ENCODE peak calls at places on chromosomes 2 and 18, in eight cellular contexts. One of them, this sample, is unnamed.

GRCh38 chr2:128374001-128374710 is 55.5 kb upstream of the HS6ST1 start:
- DNase-seq in neural progenitor cell: no peak
- DNase-seq in heart left ventricle: no peak
- DNase-seq in fibroblast of pulmonary artery: peak
- DNase-seq in NB4: no peak
- DNase-seq in kidney epithelial cell: no peak
- DNase-seq in neuronal stem cell: no peak
- DNase-seq in HepG2: peak
- DNase-seq in this sample: peak

GRCh38 chr2:225584821-225585220 is 185.3 kb downstream of the NYAP2 start:
- DNase-seq in neural progenitor cell: peak
- DNase-seq in heart left ventricle: no peak
- DNase-seq in fibroblast of pulmonary artery: no peak
- DNase-seq in NB4: peak
- DNase-seq in kidney epithelial cell: no peak
- DNase-seq in neuronal stem cell: no peak
- DNase-seq in HepG2: no peak
- DNase-seq in this sample: no peak

GRCh38 chr2:128594273-128594910 is 275.7 kb upstream of the HS6ST1 start:
- DNase-seq in neural progenitor cell: no peak
- DNase-seq in heart left ventricle: no peak
- DNase-seq in fibroblast of pulmonary artery: no peak
- DNase-seq in NB4: no peak
- DNase-seq in kidney epithelial cell: no peak
- DNase-seq in neuronal stem cell: no peak
- DNase-seq in HepG2: no peak
- DNase-seq in this sample: no peak

GRCh38 chr18:34122724-34123334 is 101.9 kb downstream of the NOL4 start:
- DNase-seq in neural progenitor cell: peak
- DNase-seq in heart left ventricle: no peak
- DNase-seq in fibroblast of pulmonary artery: peak
- DNase-seq in NB4: peak
- DNase-seq in kidney epithelial cell: peak
- DNase-seq in neuronal stem cell: peak
- DNase-seq in HepG2: peak
- DNase-seq in this sample: peak

GRCh38 chr2:216777637-216778273 is 82.1 kb downstream of the TNP1 start:
- DNase-seq in neural progenitor cell: peak
- DNase-seq in heart left ventricle: no peak
- DNase-seq in fibroblast of pulmonary artery: peak
- DNase-seq in NB4: peak
- DNase-seq in kidney epithelial cell: no peak
- DNase-seq in neuronal stem cell: peak
- DNase-seq in HepG2: peak
- DNase-seq in this sample: peak

GRCh38 chr2:96631804-96632435 is 6.2 kb downstream of the KANSL3 start:
- DNase-seq in neural progenitor cell: no peak
- DNase-seq in heart left ventricle: no peak
- DNase-seq in fibroblast of pulmonary artery: peak
- DNase-seq in NB4: no peak
- DNase-seq in kidney epithelial cell: no peak
- DNase-seq in neuronal stem cell: no peak
- DNase-seq in HepG2: peak
- DNase-seq in this sample: peak

GRCh38 chr2:111898703-111899514 is 502 bp downstream of the MERTK start:
- DNase-seq in neural progenitor cell: peak
- DNase-seq in heart left ventricle: peak
- DNase-seq in fibroblast of pulmonary artery: peak
- DNase-seq in NB4: peak
- DNase-seq in kidney epithelial cell: no peak
- DNase-seq in neuronal stem cell: peak
- DNase-seq in HepG2: no peak
- DNase-seq in this sample: no peak

GRCh38 chr2:39128919-39129391 is 8.1 kb upstream of the SOS1 start:
- DNase-seq in neural progenitor cell: no peak
- DNase-seq in heart left ventricle: no peak
- DNase-seq in fibroblast of pulmonary artery: no peak
- DNase-seq in NB4: peak
- DNase-seq in kidney epithelial cell: no peak
- DNase-seq in neuronal stem cell: no peak
- DNase-seq in HepG2: peak
- DNase-seq in this sample: no peak

GRCh38 chr2:192247456-192247855 is 52.7 kb upstream of the TMEFF2 start:
- DNase-seq in neural progenitor cell: no peak
- DNase-seq in heart left ventricle: no peak
- DNase-seq in fibroblast of pulmonary artery: peak
- DNase-seq in NB4: no peak
- DNase-seq in kidney epithelial cell: no peak
- DNase-seq in neuronal stem cell: no peak
- DNase-seq in HepG2: no peak
- DNase-seq in this sample: no peak
- H3K4me3 ChIP-seq in neural progenitor cell: no peak
- H3K4me3 ChIP-seq in heart left ventricle: no peak
- H3K4me3 ChIP-seq in fibroblast of pulmonary artery: no peak
- H3K4me3 ChIP-seq in NB4: no peak
- H3K4me3 ChIP-seq in kidney epithelial cell: no peak
- H3K4me3 ChIP-seq in neuronal stem cell: no peak
- H3K4me3 ChIP-seq in HepG2: no peak
- H3K4me3 ChIP-seq in this sample: no peak

GRCh38 chr2:48845719-48846118 is 90.2 kb upstream of the LHCGR start:
- DNase-seq in neural progenitor cell: no peak
- DNase-seq in heart left ventricle: no peak
- DNase-seq in fibroblast of pulmonary artery: no peak
- DNase-seq in NB4: no peak
- DNase-seq in kidney epithelial cell: no peak
- DNase-seq in neuronal stem cell: no peak
- DNase-seq in HepG2: no peak
- DNase-seq in this sample: no peak

GRCh38 chr2:48844418-48845155 is 89.1 kb upstream of the LHCGR start:
- DNase-seq in neural progenitor cell: no peak
- DNase-seq in heart left ventricle: no peak
- DNase-seq in fibroblast of pulmonary artery: peak
- DNase-seq in NB4: peak
- DNase-seq in kidney epithelial cell: no peak
- DNase-seq in neuronal stem cell: no peak
- DNase-seq in HepG2: no peak
- DNase-seq in this sample: peak

GRCh38 chr2:48838029-48838428 is 82.5 kb upstream of the LHCGR start:
- DNase-seq in neural progenitor cell: no peak
- DNase-seq in heart left ventricle: no peak
- DNase-seq in fibroblast of pulmonary artery: no peak
- DNase-seq in NB4: no peak
- DNase-seq in kidney epithelial cell: no peak
- DNase-seq in neuronal stem cell: no peak
- DNase-seq in HepG2: no peak
- DNase-seq in this sample: no peak

GRCh38 chr2:48841126-48841525 is 85.6 kb upstream of the LHCGR start:
- DNase-seq in neural progenitor cell: no peak
- DNase-seq in heart left ventricle: no peak
- DNase-seq in fibroblast of pulmonary artery: no peak
- DNase-seq in NB4: no peak
- DNase-seq in kidney epithelial cell: no peak
- DNase-seq in neuronal stem cell: no peak
- DNase-seq in HepG2: no peak
- DNase-seq in this sample: no peak
- H3K4me3 ChIP-seq in neural progenitor cell: no peak
- H3K4me3 ChIP-seq in heart left ventricle: no peak
- H3K4me3 ChIP-seq in fibroblast of pulmonary artery: no peak
- H3K4me3 ChIP-seq in NB4: no peak
- H3K4me3 ChIP-seq in kidney epithelial cell: no peak
- H3K4me3 ChIP-seq in neuronal stem cell: no peak
- H3K4me3 ChIP-seq in HepG2: no peak
- H3K4me3 ChIP-seq in this sample: no peak

GRCh38 chr2:179581605-179582004 is 279.8 kb downstream of the ZNF385B start:
- DNase-seq in neural progenitor cell: no peak
- DNase-seq in heart left ventricle: no peak
- DNase-seq in fibroblast of pulmonary artery: no peak
- DNase-seq in NB4: no peak
- DNase-seq in kidney epithelial cell: no peak
- DNase-seq in neuronal stem cell: no peak
- DNase-seq in HepG2: no peak
- DNase-seq in this sample: no peak

GRCh38 chr2:179579744-179580143 is 281.7 kb downstream of the ZNF385B start:
- DNase-seq in neural progenitor cell: no peak
- DNase-seq in heart left ventricle: no peak
- DNase-seq in fibroblast of pulmonary artery: no peak
- DNase-seq in NB4: no peak
- DNase-seq in kidney epithelial cell: no peak
- DNase-seq in neuronal stem cell: no peak
- DNase-seq in HepG2: peak
- DNase-seq in this sample: peak

GRCh38 chr2:179580378-179581146 is 280.9 kb downstream of the ZNF385B start:
- DNase-seq in neural progenitor cell: no peak
- DNase-seq in heart left ventricle: peak
- DNase-seq in fibroblast of pulmonary artery: no peak
- DNase-seq in NB4: no peak
- DNase-seq in kidney epithelial cell: peak
- DNase-seq in neuronal stem cell: no peak
- DNase-seq in HepG2: peak
- DNase-seq in this sample: no peak

GRCh38 chr2:179574061-179574519 is 287.3 kb downstream of the ZNF385B start:
- DNase-seq in neural progenitor cell: no peak
- DNase-seq in heart left ventricle: no peak
- DNase-seq in fibroblast of pulmonary artery: no peak
- DNase-seq in NB4: no peak
- DNase-seq in kidney epithelial cell: no peak
- DNase-seq in neuronal stem cell: no peak
- DNase-seq in HepG2: peak
- DNase-seq in this sample: no peak

DNA sequence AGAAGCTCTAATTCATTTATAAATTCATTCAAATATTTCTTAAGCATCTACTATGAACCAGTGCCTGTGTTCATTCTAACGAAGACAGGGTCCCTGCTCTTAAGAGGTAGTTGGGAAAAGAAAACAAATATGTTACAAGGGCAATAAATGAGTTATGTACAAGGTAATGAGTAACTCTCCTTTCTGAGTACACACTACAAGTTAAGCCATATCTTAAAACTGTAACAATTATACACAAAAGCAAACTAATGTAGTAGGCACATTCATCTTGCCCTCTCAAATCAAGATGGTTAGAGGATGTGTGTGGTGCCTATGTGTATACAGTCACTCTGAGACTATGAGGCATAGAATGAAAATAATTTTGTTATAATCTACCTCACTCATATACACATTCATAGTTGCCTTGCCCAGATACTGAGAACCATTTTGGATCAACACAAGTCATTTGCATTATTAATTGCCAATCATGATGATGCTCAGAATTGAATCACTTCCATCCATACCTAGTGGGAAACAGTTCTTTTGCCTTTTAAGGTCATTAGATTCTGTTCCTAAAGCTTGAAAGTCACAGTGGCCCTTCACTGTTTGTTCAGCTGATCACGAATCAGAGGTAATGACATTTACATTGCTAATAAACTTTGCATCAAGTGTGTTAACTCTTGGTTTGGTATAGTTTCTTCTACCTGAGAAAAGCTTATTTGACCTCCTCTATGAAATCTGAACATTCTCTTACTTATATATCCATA is 283.1 kb downstream of the ZNF385B start:
- DNase-seq in neural progenitor cell: no peak
- DNase-seq in heart left ventricle: no peak
- DNase-seq in fibroblast of pulmonary artery: no peak
- DNase-seq in NB4: no peak
- DNase-seq in kidney epithelial cell: no peak
- DNase-seq in neuronal stem cell: no peak
- DNase-seq in HepG2: no peak
- DNase-seq in this sample: no peak
- H3K4me3 ChIP-seq in neural progenitor cell: no peak
- H3K4me3 ChIP-seq in heart left ventricle: no peak
- H3K4me3 ChIP-seq in fibroblast of pulmonary artery: no peak
- H3K4me3 ChIP-seq in NB4: no peak
- H3K4me3 ChIP-seq in kidney epithelial cell: no peak
- H3K4me3 ChIP-seq in neuronal stem cell: no peak
- H3K4me3 ChIP-seq in HepG2: no peak
- H3K4me3 ChIP-seq in this sample: no peak

GRCh38 chr2:181468313-181468712 is 11.1 kb downstream of the ITGA4 start:
- DNase-seq in neural progenitor cell: no peak
- DNase-seq in heart left ventricle: no peak
- DNase-seq in fibroblast of pulmonary artery: no peak
- DNase-seq in NB4: no peak
- DNase-seq in kidney epithelial cell: no peak
- DNase-seq in neuronal stem cell: no peak
- DNase-seq in HepG2: no peak
- DNase-seq in this sample: no peak

GRCh38 chr2:181463573-181463972 is 6.4 kb downstream of the ITGA4 start:
- DNase-seq in neural progenitor cell: no peak
- DNase-seq in heart left ventricle: no peak
- DNase-seq in fibroblast of pulmonary artery: no peak
- DNase-seq in NB4: no peak
- DNase-seq in kidney epithelial cell: no peak
- DNase-seq in neuronal stem cell: no peak
- DNase-seq in HepG2: no peak
- DNase-seq in this sample: no peak

GRCh38 chr2:181468857-181469256 is 11.7 kb downstream of the ITGA4 start:
- DNase-seq in neural progenitor cell: no peak
- DNase-seq in heart left ventricle: no peak
- DNase-seq in fibroblast of pulmonary artery: no peak
- DNase-seq in NB4: no peak
- DNase-seq in kidney epithelial cell: no peak
- DNase-seq in neuronal stem cell: no peak
- DNase-seq in HepG2: no peak
- DNase-seq in this sample: no peak

GRCh38 chr2:181465686-181466375 is 8.6 kb downstream of the ITGA4 start:
- DNase-seq in neural progenitor cell: no peak
- DNase-seq in heart left ventricle: no peak
- DNase-seq in fibroblast of pulmonary artery: peak
- DNase-seq in NB4: peak
- DNase-seq in kidney epithelial cell: no peak
- DNase-seq in neuronal stem cell: no peak
- DNase-seq in HepG2: no peak
- DNase-seq in this sample: peak

DNA sequence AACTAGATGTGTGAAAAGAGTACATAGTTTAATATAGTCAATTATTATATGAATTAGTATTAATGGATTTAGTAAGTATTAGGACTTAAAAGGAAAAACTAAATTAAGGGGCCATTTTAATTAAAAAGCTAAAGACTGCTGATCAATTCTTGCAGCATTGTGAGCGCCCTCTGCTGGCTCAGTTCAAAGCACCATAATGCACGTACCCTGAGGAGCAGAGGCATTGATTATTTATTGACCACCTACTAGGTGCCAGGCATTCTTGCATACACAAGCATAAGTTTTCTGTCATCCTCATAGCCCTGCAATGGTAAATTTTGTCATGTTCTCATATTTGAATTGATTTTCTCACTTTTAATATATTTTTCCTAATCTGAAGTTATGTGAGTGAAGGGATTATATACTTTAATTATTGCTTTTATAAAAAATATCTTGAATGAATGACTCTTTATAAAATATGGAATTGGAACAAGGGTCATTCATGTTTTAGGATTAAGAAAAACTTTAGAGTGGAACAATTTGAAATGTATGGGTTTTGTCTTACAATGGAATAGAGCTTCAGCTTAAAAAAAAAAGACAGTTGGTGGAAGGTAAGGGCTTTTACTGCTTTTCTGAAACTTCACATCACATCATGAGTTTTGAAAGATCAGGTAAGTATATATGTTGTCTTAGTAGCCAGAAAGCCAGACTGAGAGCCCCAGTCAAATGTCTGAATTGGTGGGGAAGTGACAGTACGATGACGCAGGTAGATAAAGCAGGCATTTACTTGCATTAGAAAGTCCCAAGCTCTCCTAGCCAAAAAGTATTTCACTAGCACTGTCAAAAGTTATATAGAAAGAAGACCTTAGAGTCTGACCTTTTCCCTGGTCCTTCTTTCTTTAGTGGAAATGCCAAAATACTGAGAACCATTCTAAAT is 9.7 kb downstream of the ITGA4 start:
- DNase-seq in neural progenitor cell: peak
- DNase-seq in heart left ventricle: peak
- DNase-seq in fibroblast of pulmonary artery: peak
- DNase-seq in NB4: peak
- DNase-seq in kidney epithelial cell: no peak
- DNase-seq in neuronal stem cell: peak
- DNase-seq in HepG2: peak
- DNase-seq in this sample: peak
- H3K4me3 ChIP-seq in neural progenitor cell: no peak
- H3K4me3 ChIP-seq in heart left ventricle: no peak
- H3K4me3 ChIP-seq in fibroblast of pulmonary artery: no peak
- H3K4me3 ChIP-seq in NB4: peak
- H3K4me3 ChIP-seq in kidney epithelial cell: no peak
- H3K4me3 ChIP-seq in neuronal stem cell: no peak
- H3K4me3 ChIP-seq in HepG2: no peak
- H3K4me3 ChIP-seq in this sample: no peak